ENCODE peak calls at places on chromosomes 12 and 14, in six cellular contexts. J is neural progenitor cell; O is astrocyte of the cerebellum; C is heart left ventricle; Z is HepG2; L is CD8-positive, alpha-beta memory T cell. T is an unnamed sample.

GRCh38 chr12:57176139-57176477 is 28.7 kb upstream of the LRP1-AS start:
- DNase-seq in O (no peak), J (no peak), Z (no peak), L (no peak), C (no peak), T (no peak)

GRCh38 chr14:41805633-41806032 is 199.0 kb downstream of the LRFN5 start:
- DNase-seq in Z (no peak), L (no peak), C (no peak), O (no peak), J (no peak), T (no peak)

GRCh38 chr12:91603060-91603459 is 420.4 kb upstream of the DCN start:
- DNase-seq in L (no peak), J (no peak), C (no peak), O (no peak), Z (no peak), T (no peak)

GRCh38 chr12:70812124-70812523 is 108.4 kb downstream of the PTPRR start:
- DNase-seq in O (no peak), C (no peak), J (no peak), Z (no peak), L (no peak), T (no peak)

GRCh38 chr12:69284131-69284530 is 44.8 kb downstream of the CPSF6 start:
- DNase-seq in C (peak; percentile 74), Z (peak; percentile 70), L (peak; percentile 50), J (peak; percentile 81), O (peak; percentile 53), T (peak; percentile 49)

GRCh38 chr12:46958093-46958492 is 121.3 kb upstream of the PCED1B start:
- DNase-seq in J (no peak), O (no peak), C (no peak), L (no peak), Z (no peak), T (no peak)

GRCh38 chr14:77275041-77275854 is 4.2 kb upstream of the NGB start:
- DNase-seq in L (no peak), O (no peak), Z (no peak), C (no peak), J (peak; percentile 70), T (no peak)

GRCh38 chr12:22321620-22322019 is 12.9 kb downstream of the ST8SIA1 start:
- DNase-seq in O (no peak), L (peak; percentile 56), C (no peak), J (peak; percentile 7), Z (no peak), T (no peak)

GRCh38 chr14:64639340-64639821 is 64.8 kb upstream of the PLEKHG3 start:
- DNase-seq in L (no peak), C (no peak), Z (no peak), J (peak; percentile 26), O (no peak), T (no peak)

GRCh38 chr14:78933948-78934524 is 763.9 kb downstream of the NRXN3 start:
- DNase-seq in L (no peak), J (peak; percentile 35), Z (peak; percentile 12), C (no peak), O (peak; percentile 12), T (no peak)

GRCh38 chr12:48973084-48973483 is 1.5 kb upstream of the WNT10B start:
- DNase-seq in O (no peak), L (no peak), J (no peak), C (no peak), Z (no peak), T (no peak)

GRCh38 chr12:80632835-80633234 is 74.6 kb upstream of the MYF6 start:
- DNase-seq in L (no peak), Z (peak; percentile 23), C (no peak), J (peak; percentile 73), O (no peak), T (no peak)

GRCh38 chr14:45133683-45134050 is 614 bp downstream of the FKBP3 start:
- DNase-seq in J (no peak), O (no peak), Z (no peak), L (no peak), C (no peak), T (no peak)

GRCh38 chr14:61257469-61258057 is 23.6 kb downstream of the TMEM30B start:
- DNase-seq in J (no peak), C (no peak), Z (no peak), L (no peak), O (no peak), T (no peak)

GRCh38 chr14:41642402-41643195 is 35.9 kb downstream of the LRFN5 start:
- DNase-seq in J (no peak), Z (no peak), C (no peak), O (no peak), L (no peak), T (no peak)

GRCh38 chr14:61466249-61466904 is 145.0 kb downstream of the PRKCH start:
- DNase-seq in Z (peak; percentile 69), J (peak; percentile 60), L (no peak), C (peak; percentile 75), O (peak; percentile 82), T (peak; percentile 99)

GRCh38 chr14:73753887-73754880 is 40.0 kb upstream of the PNMA1 start:
- DNase-seq in C (no peak), Z (no peak), L (no peak), O (no peak), J (no peak), T (no peak)

GRCh38 chr14:90204516-90204915 is 51.8 kb upstream of the PSMC1 start:
- DNase-seq in C (no peak), J (no peak), L (no peak), Z (no peak), O (no peak), T (no peak)

GRCh38 chr12:132403636-132404434 is 74.4 kb upstream of the GALNT9 start:
- DNase-seq in O (no peak), Z (no peak), C (no peak), J (no peak), L (peak; percentile 35), T (no peak)

GRCh38 chr14:69207435-69208041 is 16.2 kb downstream of the EXD2 start:
- DNase-seq in C (no peak), Z (no peak), L (no peak), J (no peak), O (no peak), T (no peak)

GRCh38 chr12:46578190-46578982 is 205.8 kb upstream of the SLC38A2 start:
- DNase-seq in O (no peak), Z (no peak), C (no peak), J (no peak), L (no peak), T (no peak)

GRCh38 chr12:51970904-51971646 is 19.6 kb downstream of the ACVR1B start:
- DNase-seq in C (no peak), L (peak; percentile 57), O (peak; percentile 34), J (peak; percentile 65), Z (peak; percentile 45), T (no peak)

GRCh38 chr12:48750769-48751356 is 34.4 kb upstream of the CCNT1 start:
- DNase-seq in O (no peak), J (no peak), C (no peak), Z (no peak), L (no peak), T (no peak)

GRCh38 chr14:58731465-58732330 is 93.9 kb downstream of the DACT1 start:
- DNase-seq in C (no peak), L (no peak), J (no peak), Z (no peak), O (peak; percentile 99), T (peak; percentile 97)

GRCh38 chr12:2395352-2395977 is 342.7 kb downstream of the CACNA1C start:
- DNase-seq in J (peak; percentile 80), C (peak; percentile 52), Z (peak; percentile 29), L (no peak), O (no peak), T (no peak)

GRCh38 chr12:119687879-119688278 is 19.9 kb downstream of the PRKAB1 start:
- DNase-seq in J (no peak), C (no peak), O (no peak), L (no peak), Z (no peak), T (no peak)

DNA sequence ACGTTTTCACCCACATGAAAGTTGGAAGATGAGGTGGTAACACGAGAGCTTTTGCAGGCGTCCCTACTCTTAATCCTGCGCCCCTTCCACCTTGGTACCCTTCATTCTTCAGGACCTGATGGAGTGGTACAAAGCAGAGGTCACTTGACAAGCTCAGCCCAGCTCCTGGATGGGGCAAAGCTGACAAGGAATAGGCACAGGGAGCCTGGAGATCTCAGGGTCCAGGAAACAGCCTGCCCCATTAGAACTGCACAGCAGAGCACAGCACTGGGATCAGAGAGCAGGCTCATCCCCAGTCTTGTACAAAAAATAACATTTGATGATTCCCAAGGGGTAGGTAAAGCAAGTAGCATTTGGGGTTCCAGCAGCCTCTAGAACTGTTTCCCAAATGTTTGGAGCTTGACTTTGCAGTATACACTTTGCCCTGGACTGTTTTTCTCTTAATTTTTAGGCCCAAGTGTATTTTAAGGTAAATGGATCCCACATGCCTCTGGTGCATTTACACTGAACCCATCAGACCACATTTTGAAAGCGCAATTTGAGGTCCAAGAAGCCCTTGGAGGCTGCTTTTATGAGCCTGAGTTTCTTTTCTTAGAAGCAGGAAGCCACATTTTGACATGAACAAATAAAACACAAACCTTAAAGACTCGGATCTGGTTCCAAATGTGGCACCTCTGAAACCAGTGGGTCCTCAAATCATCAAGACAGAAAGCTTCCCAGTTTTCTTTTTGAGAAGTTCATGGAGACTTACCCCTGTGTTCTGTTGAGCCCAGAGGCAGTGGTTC is 633 bp downstream of the TC2N start:
- DNase-seq in J (no peak), Z (no peak), C (no peak), L (no peak), O (no peak), T (no peak)
- H3K4me3 ChIP-seq in J (no peak overlapping the region), Z (no peak overlapping the region), C (no peak overlapping the region), L (peak overlapping the region; percentile 69), O (no peak overlapping the region), T (no peak overlapping the region)

DNA sequence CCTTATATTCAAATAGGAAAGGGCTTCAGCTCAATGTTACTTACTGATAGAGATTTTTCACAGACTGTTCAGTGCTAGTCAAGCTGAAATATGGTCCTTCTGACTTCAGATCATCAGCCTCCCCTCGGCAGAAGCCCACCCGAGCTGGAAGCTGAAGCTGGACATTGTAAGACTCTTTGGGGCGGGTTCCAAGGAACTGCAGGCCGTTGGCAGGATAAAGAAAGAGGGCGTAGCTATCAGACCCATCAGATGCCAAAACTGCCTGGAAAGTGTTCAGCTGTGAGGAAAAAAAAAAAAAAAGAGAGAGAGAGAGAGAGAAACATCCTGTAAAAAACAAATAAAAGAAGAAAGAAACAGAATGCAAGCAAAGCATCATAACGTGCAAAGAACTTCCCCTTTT is 8.8 kb downstream of the NID2 start:
- DNase-seq in L (no peak), O (no peak), Z (no peak), C (no peak), J (no peak), T (no peak)
- H3K4me3 ChIP-seq in L (no peak overlapping the region), O (no peak overlapping the region), Z (no peak overlapping the region), C (no peak overlapping the region), J (no peak overlapping the region), T (no peak overlapping the region)

DNA sequence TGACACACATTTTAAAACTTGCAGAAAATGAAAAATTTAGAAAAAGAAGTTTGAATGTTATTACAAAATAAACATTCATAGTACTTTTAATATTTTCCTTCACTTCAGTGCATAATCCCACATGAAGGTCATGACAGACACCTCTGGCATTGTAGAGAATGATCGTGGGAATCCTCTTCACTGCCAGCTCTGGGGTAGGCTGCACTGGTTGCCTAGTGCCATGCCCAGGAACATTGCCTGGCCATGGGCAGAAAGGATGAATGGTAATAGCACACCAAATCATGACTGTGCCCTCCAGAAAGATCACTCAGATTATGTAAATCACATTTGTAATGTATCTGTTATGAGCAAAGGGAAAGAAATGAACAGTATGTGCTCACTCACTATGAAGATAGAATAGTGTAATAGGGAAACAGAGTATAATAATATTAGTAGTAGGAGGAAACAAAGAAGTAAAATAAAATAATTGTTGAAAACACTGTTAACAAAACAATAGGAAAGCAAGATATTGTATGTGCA is 161.6 kb downstream of the PLCZ1 start:
- DNase-seq in O (no peak), Z (no peak), J (no peak), L (no peak), C (no peak), T (no peak)
- H3K4me3 ChIP-seq in O (no peak overlapping the region), Z (no peak overlapping the region), J (no peak overlapping the region), L (no peak overlapping the region), C (no peak overlapping the region), T (no peak overlapping the region)

GRCh38 chr12:11946161-11946560 is 124.6 kb upstream of the BCL2L14 start:
- DNase-seq in C (no peak), O (no peak), J (no peak), Z (no peak), L (no peak), T (no peak)
- H3K4me3 ChIP-seq in C (no peak overlapping the region), O (no peak overlapping the region), J (no peak overlapping the region), Z (no peak overlapping the region), L (no peak overlapping the region), T (no peak overlapping the region)

T was measured in skeletal muscle cell.